ENCODE peak calls at places on chromosome 9, in five cellular contexts. H, J, C, V and A are unnamed samples.

GRCh38 chr9:9771314-9771713 is 841.5 kb downstream of the PTPRD start:
- DNase-seq in H (no peak), J (no peak), C (no peak), V (no peak), A (no peak)

GRCh38 chr9:77896269-77897245 is 135.1 kb downstream of the GNAQ start:
- DNase-seq in H (no peak), J (no peak), C (no peak), V (no peak), A (no peak)

GRCh38 chr9:93091056-93091452 is 5.0 kb upstream of the CARD19 start:
- DNase-seq in H (no peak), J (no peak), C (no peak), V (no peak), A (no peak)

GRCh38 chr9:32472344-32472743 is 53.7 kb downstream of the RIGI start:
- DNase-seq in H (no peak), J (no peak), C (no peak), V (no peak), A (no peak)

GRCh38 chr9:120257483-120257882 is 322.5 kb downstream of the CDK5RAP2 start:
- DNase-seq in H (no peak), J (no peak), C (no peak), V (no peak), A (no peak)

GRCh38 chr9:75788006-75788634 is 102.4 kb upstream of the PCSK5 start:
- DNase-seq in H (no peak), J (no peak), C (peak), V (no peak), A (peak)

GRCh38 chr9:81416476-81417298 is 272.7 kb downstream of the TLE1 start:
- DNase-seq in H (no peak), J (peak), C (peak), V (no peak), A (no peak)

GRCh38 chr9:70257991-70258691 is 637 bp upstream of the SMC5 start:
- DNase-seq in H (peak), J (peak), C (peak), V (peak), A (no peak)

GRCh38 chr9:1049641-1050040 is 516 bp upstream of the DMRT2 start:
- DNase-seq in H (peak), J (no peak), C (no peak), V (no peak), A (no peak)

GRCh38 chr9:126722922-126723806 is 81.7 kb upstream of the ZBTB43 start:
- DNase-seq in H (peak), J (no peak), C (peak), V (peak), A (no peak)

GRCh38 chr9:71446499-71447411 is 321.6 kb downstream of the CEMIP2 start:
- DNase-seq in H (peak), J (peak), C (peak), V (no peak), A (peak)

GRCh38 chr9:98146101-98146991 is 27.3 kb upstream of the TRIM14 start:
- DNase-seq in H (peak), J (peak), C (peak), V (no peak), A (no peak)

GRCh38 chr9:137347928-137348327 is 45.9 kb upstream of the NRARP start:
- DNase-seq in H (no peak), J (no peak), C (no peak), V (no peak), A (no peak)

GRCh38 chr9:77534376-77535057 is 113.6 kb downstream of the GNA14 start:
- DNase-seq in H (no peak), J (no peak), C (peak), V (no peak), A (no peak)

GRCh38 chr9:114303977-114304376 is 18.9 kb upstream of the ORM1 start:
- DNase-seq in H (peak), J (no peak), C (no peak), V (no peak), A (no peak)

GRCh38 chr9:120032639-120033038 is 547.3 kb downstream of the CDK5RAP2 start:
- DNase-seq in H (no peak), J (no peak), C (no peak), V (no peak), A (no peak)

GRCh38 chr9:99057665-99058625 is 47.0 kb upstream of the TGFBR1 start:
- DNase-seq in H (peak), J (peak), C (peak), V (peak), A (peak)

GRCh38 chr9:132006657-132007370 is 72.9 kb downstream of the MED27 start:
- DNase-seq in H (no peak), J (peak), C (peak), V (no peak), A (peak)

GRCh38 chr9:116843863-116844620 is 156.9 kb downstream of the TRIM32 start:
- DNase-seq in H (no peak), J (no peak), C (no peak), V (no peak), A (no peak)

GRCh38 chr9:129845373-129845772 is 10.1 kb downstream of the USP20 start:
- DNase-seq in H (no peak), J (no peak), C (no peak), V (no peak), A (no peak)

GRCh38 chr9:126413470-126414051 is 86.9 kb downstream of the MVB12B start:
- DNase-seq in H (no peak), J (no peak), C (no peak), V (no peak), A (no peak)

GRCh38 chr9:79765466-79765865 is 193.7 kb downstream of the TLE4 start:
- DNase-seq in H (no peak), J (no peak), C (no peak), V (no peak), A (no peak)

GRCh38 chr9:117046666-117047327 is 359.7 kb downstream of the TRIM32 start:
- DNase-seq in H (no peak), J (no peak), C (peak), V (no peak), A (no peak)

GRCh38 chr9:131111186-131111853 is 14.1 kb upstream of the NUP214 start:
- DNase-seq in H (no peak), J (no peak), C (no peak), V (no peak), A (no peak)

GRCh38 chr9:133607381-133607780 is 1.8 kb downstream of the FAM163B start:
- DNase-seq in H (no peak), J (no peak), C (no peak), V (no peak), A (no peak)

GRCh38 chr9:133609311-133610098 is at the start of gene FAM163B:
- DNase-seq in H (no peak), J (peak), C (peak), V (no peak), A (peak)

GRCh38 chr9:133607976-133608375 is 1.2 kb downstream of the FAM163B start:
- DNase-seq in H (no peak), J (no peak), C (no peak), V (no peak), A (no peak)

GRCh38 chr9:133608881-133609280 is 308 bp downstream of the FAM163B start:
- DNase-seq in H (no peak), J (no peak), C (no peak), V (no peak), A (no peak)

DNA sequence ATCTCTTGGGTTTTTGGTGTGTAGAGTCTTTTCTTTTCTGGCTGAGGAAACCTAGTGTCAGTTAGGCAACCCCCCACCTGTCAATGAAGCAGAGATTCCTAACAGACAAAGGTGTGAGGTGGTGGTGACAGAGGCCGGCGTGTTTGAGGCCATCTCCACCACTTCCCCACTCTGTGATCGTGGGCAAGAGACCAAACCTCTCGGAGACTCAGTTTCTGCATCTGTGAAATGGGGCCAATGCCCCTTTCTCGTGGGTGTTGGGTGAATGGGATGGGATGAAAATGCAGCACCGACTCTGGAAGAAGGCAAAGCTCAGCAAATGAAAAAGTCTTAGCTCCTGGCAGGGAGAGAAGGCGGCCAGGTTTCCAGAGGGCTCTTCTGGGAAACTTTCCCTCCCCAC is 807 bp downstream of the FAM163B start:
- DNase-seq in H (no peak), J (no peak), C (no peak), V (no peak), A (no peak)
- H3K4me3 ChIP-seq in H (no peak), J (no peak), C (no peak), V (no peak), A (no peak)

GRCh38 chr9:111634860-111635259 is 3.7 kb downstream of the DNAJC25 start:
- DNase-seq in H (no peak), J (no peak), C (no peak), V (no peak), A (no peak)
- H3K4me3 ChIP-seq in H (no peak), J (no peak), C (no peak), V (no peak), A (no peak)

GRCh38 chr9:124311283-124311682 is 53.5 kb downstream of the NEK6 start:
- DNase-seq in H (no peak), J (no peak), C (no peak), V (no peak), A (no peak)
- H3K4me3 ChIP-seq in H (no peak), J (no peak), C (no peak), V (no peak), A (no peak)

GRCh38 chr9:73558471-73558870 is 406.8 kb downstream of the ANXA1 start:
- DNase-seq in H (no peak), J (no peak), C (no peak), V (no peak), A (no peak)
- H3K4me3 ChIP-seq in H (no peak), J (no peak), C (no peak), V (no peak), A (no peak)

DNA sequence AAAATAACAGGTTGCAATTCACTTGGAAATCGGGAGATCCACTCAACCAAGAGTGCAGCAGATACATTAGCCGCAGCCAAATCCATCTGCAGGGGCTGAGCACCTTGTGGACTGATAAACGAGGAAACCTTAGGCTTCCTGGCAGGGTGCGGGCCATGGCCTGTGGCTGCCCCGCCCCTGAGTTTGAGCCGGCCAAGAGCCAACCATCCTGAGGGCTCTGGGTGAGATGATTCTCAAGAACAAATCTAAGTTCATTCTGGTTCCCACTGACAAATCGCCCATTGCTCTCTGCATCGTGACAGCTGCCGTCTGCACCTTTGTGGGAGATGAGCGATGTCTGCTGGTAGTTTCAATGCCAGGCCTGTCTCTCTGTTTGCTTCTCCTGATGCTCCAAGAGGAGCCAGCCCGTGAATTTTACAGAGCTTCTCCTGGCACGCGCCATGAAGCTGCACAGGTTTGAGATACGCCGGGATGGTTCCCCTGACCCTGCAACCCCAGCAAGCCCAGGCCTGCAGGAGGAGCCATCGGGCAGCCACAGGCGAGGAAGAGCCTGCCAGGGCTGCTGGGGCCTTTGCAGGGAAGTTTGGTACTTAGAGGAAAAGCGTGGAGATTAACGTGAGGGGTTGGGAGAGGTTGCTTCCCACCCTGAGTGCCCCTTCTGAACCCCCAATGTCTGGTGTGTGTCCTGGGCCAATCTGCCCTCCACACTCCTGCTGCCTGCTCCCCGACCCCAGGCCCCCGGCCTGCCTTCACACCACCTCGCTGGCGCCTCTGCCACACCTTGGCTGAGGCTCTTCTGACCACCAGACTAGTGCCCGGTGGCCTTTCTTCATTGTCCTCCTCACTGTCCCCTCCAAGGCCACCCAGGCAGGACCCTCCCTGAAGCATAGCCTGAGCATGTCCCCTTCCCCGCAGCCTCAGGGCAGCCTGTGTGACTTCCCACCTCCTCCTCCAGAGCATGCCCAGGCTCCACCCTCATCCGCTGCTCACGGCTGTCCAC is 154.2 kb downstream of the OLFM1 start:
- DNase-seq in H (no peak), J (no peak), C (no peak), V (no peak), A (no peak)
- H3K4me3 ChIP-seq in H (no peak), J (no peak), C (no peak), V (no peak), A (no peak)

DNA sequence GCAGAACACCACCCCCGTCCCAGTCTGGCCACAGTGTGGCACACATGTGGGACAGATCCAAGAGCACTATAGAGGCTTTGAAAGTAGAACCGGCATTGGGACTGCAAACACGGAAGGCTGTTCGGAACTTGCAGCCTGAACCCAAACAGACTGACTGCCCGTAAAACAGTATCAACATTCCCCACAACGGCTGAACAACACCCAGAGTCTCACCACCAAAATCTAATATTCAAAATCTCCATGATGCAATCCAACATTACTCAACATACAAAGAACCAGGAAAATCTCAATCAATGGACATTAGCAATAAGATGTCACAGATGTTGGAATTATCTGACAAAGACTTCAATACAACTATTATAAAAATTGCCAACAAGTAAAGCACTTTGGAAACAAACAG is 82.3 kb downstream of the ROR2 start:
- DNase-seq in H (no peak), J (no peak), C (no peak), V (no peak), A (no peak)
- H3K4me3 ChIP-seq in H (no peak), J (no peak), C (no peak), V (no peak), A (no peak)

DNA sequence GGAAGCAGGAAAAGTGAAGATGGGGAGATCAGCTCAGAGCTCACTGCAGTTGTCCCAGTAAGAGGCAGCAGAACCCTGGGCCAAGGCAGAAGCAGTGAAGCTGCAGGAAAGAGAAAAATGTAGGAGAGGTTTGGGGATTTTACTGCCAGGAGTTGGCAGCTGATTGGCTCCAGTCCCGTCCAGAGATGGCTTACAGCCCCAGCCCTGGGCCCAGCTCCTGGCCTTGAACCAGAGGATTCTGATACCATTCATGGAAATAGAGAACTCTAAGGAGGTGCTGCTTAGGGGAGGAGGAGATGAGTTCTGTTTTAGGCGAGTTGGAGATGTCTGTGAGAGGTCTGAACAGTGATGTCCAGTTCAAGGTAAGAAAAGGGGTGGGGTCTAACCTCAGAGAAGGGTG is 4.6 kb downstream of the MORN5 start:
- DNase-seq in H (peak), J (no peak), C (no peak), V (no peak), A (no peak)
- H3K4me3 ChIP-seq in H (no peak), J (no peak), C (no peak), V (no peak), A (no peak)

GRCh38 chr9:127921592-127922120 is 4.8 kb upstream of the ST6GALNAC4 start:
- DNase-seq in H (peak), J (no peak), C (peak), V (peak), A (no peak)
- H3K4me3 ChIP-seq in H (no peak), J (no peak), C (peak), V (no peak), A (peak)

GRCh38 chr9:134396825-134397224 is 70.6 kb downstream of the RXRA start:
- DNase-seq in H (no peak), J (no peak), C (no peak), V (peak), A (no peak)
- H3K4me3 ChIP-seq in H (no peak), J (no peak), C (no peak), V (peak), A (no peak)

GRCh38 chr9:17398351-17398750 is 180.5 kb upstream of the SH3GL2 start:
- DNase-seq in H (no peak), J (peak), C (peak), V (no peak), A (no peak)

GRCh38 chr9:17389026-17389425 is 189.8 kb upstream of the SH3GL2 start:
- DNase-seq in H (no peak), J (no peak), C (no peak), V (no peak), A (no peak)

GRCh38 chr9:17394868-17395488 is 183.9 kb upstream of the SH3GL2 start:
- DNase-seq in H (no peak), J (no peak), C (no peak), V (no peak), A (no peak)
- H3K4me3 ChIP-seq in H (no peak), J (no peak), C (no peak), V (no peak), A (no peak)